ENCODE peak calls at places on chromosomes 13 and 19, in seven cellular contexts. J, O, N, D, C, U and I are unnamed samples.

GRCh38 chr13:113849981-113850721 is 13.7 kb downstream of the GAS6 start:
- DNase-seq in N (no peak), C (peak), J (peak), D (no peak), U (no peak), O (no peak), I (no peak)

GRCh38 chr13:51697855-51698254 is 106.1 kb downstream of the DHRS12 start:
- DNase-seq in N (no peak), C (no peak), U (no peak), D (no peak), J (no peak), O (no peak), I (no peak)

GRCh38 chr19:5889288-5889971 is 14.2 kb downstream of the NDUFA11 start:
- DNase-seq in J (no peak), C (no peak), D (no peak), U (no peak), N (no peak), O (no peak), I (no peak)

GRCh38 chr19:32343550-32344262 is 1.7 kb upstream of the ZNF507 start:
- DNase-seq in N (no peak), D (no peak), J (no peak), U (no peak), O (no peak), C (no peak), I (no peak)

GRCh38 chr13:90055121-90055520 is 1292.4 kb upstream of the MIR17HG start:
- DNase-seq in J (no peak), U (no peak), N (no peak), C (no peak), D (no peak), O (no peak), I (no peak)

GRCh38 chr13:24459234-24459633 is 53.3 kb downstream of the PARP4 start:
- DNase-seq in C (no peak), O (no peak), N (no peak), U (no peak), D (no peak), J (no peak), I (peak)

GRCh38 chr19:42121666-42122069 is 10.6 kb downstream of the POU2F2 start:
- DNase-seq in U (peak), D (peak), O (peak), N (peak), C (no peak), J (peak), I (no peak)

GRCh38 chr13:38346764-38347163 is 2.9 kb upstream of the UFM1 start:
- DNase-seq in D (no peak), J (no peak), N (no peak), O (no peak), U (no peak), C (no peak), I (no peak)

GRCh38 chr19:16442386-16443276 is 29.1 kb downstream of the EPS15L1 start:
- DNase-seq in J (no peak), C (peak), U (no peak), N (peak), O (peak), D (no peak), I (no peak)

GRCh38 chr19:13884726-13885591 is 8.0 kb downstream of the NANOS3 start:
- DNase-seq in C (no peak), D (no peak), N (peak), J (no peak), O (no peak), U (no peak), I (no peak)

GRCh38 chr13:39259371-39259770 is 221.1 kb downstream of the NHLRC3 start:
- DNase-seq in U (no peak), D (no peak), N (no peak), O (no peak), C (no peak), J (no peak), I (no peak)

GRCh38 chr19:44525721-44526430 is 3.6 kb downstream of the CEACAM20 start:
- DNase-seq in O (no peak), C (no peak), J (no peak), U (no peak), D (no peak), N (no peak), I (no peak)

GRCh38 chr13:30191491-30192100 is 115.8 kb downstream of the KATNAL1 start:
- DNase-seq in O (no peak), C (no peak), U (no peak), D (no peak), N (no peak), J (no peak), I (no peak)

GRCh38 chr19:15210323-15210774 is 9.6 kb upstream of the NOTCH3 start:
- DNase-seq in D (no peak), J (peak), O (peak), U (peak), N (no peak), C (no peak), I (no peak)

GRCh38 chr19:48629599-48630288 is 7.4 kb downstream of the DBP start:
- DNase-seq in C (peak), N (peak), D (no peak), U (no peak), J (no peak), O (peak), I (no peak)

GRCh38 chr13:27309967-27310598 is 39.5 kb downstream of the RASL11A start:
- DNase-seq in J (no peak), D (no peak), N (no peak), C (no peak), O (no peak), U (no peak), I (no peak)

GRCh38 chr13:113445791-113446487 is 7.3 kb downstream of the ADPRHL1 start:
- DNase-seq in C (no peak), U (no peak), J (peak), D (no peak), N (no peak), O (no peak), I (no peak)

GRCh38 chr13:40236566-40237168 is 429.8 kb downstream of the FOXO1 start:
- DNase-seq in C (peak), D (no peak), N (no peak), U (peak), J (peak), O (peak), I (no peak)

GRCh38 chr19:57825501-57825900 is 4.6 kb upstream of the ZNF587B start:
- DNase-seq in U (no peak), N (no peak), D (no peak), C (no peak), O (no peak), J (no peak), I (no peak)

GRCh38 chr13:25353344-25353743 is 18.4 kb upstream of the ATP8A2 start:
- DNase-seq in N (no peak), O (no peak), D (no peak), J (no peak), C (no peak), U (no peak), I (no peak)

GRCh38 chr13:57345526-57345925 is 178.5 kb downstream of the PRR20E start:
- DNase-seq in O (no peak), N (no peak), U (no peak), J (no peak), D (no peak), C (no peak), I (no peak)

GRCh38 chr19:42053037-42053935 is 16.7 kb downstream of the GRIK5 start:
- DNase-seq in D (no peak), C (no peak), O (no peak), U (no peak), N (no peak), J (no peak), I (no peak)

GRCh38 chr13:98300956-98301641 is 124.0 kb upstream of the RNF113B start:
- DNase-seq in O (no peak), N (no peak), D (no peak), J (no peak), C (no peak), U (no peak), I (peak)

GRCh38 chr19:55041627-55042343 is 3.7 kb upstream of the GP6 start:
- DNase-seq in C (no peak), U (no peak), D (peak), J (no peak), N (no peak), O (no peak), I (no peak)

GRCh38 chr19:10553087-10553667 is 9.5 kb downstream of the ATG4D start:
- DNase-seq in O (no peak), U (no peak), D (no peak), N (no peak), J (no peak), C (no peak), I (no peak)

GRCh38 chr19:32224371-32225244 is 120.8 kb upstream of the ZNF507 start:
- DNase-seq in U (no peak), C (peak), J (no peak), O (peak), D (peak), N (peak), I (no peak)

GRCh38 chr13:112740502-112741131 is 50.8 kb downstream of the ATP11A start:
- DNase-seq in N (peak), C (peak), D (no peak), O (peak), U (peak), J (no peak), I (peak)

GRCh38 chr13:100382787-100383186 is 205.8 kb downstream of the GGACT start:
- DNase-seq in C (no peak), U (no peak), N (no peak), D (no peak), J (no peak), O (no peak), I (no peak)

GRCh38 chr13:113297370-113297871 is 382 bp downstream of the LAMP1 start:
- DNase-seq in N (no peak), C (no peak), O (no peak), J (peak), D (peak), U (no peak), I (no peak)

GRCh38 chr13:33446821-33447481 is 161.4 kb upstream of the STARD13 start:
- DNase-seq in J (no peak), U (no peak), N (no peak), O (no peak), D (no peak), C (no peak), I (peak)

GRCh38 chr19:53812335-53812734 is 11.8 kb downstream of the NLRP12 start:
- DNase-seq in U (no peak), O (no peak), J (no peak), C (no peak), N (no peak), D (no peak), I (no peak)

GRCh38 chr19:49890349-49891311 is 6.1 kb downstream of the IL4I1 start:
- DNase-seq in N (peak), U (no peak), D (peak), O (no peak), J (no peak), C (no peak), I (no peak)

GRCh38 chr13:95355491-95355890 is 54.2 kb upstream of the ABCC4 start:
- DNase-seq in D (no peak), U (no peak), N (no peak), C (no peak), J (no peak), O (no peak), I (no peak)

DNA sequence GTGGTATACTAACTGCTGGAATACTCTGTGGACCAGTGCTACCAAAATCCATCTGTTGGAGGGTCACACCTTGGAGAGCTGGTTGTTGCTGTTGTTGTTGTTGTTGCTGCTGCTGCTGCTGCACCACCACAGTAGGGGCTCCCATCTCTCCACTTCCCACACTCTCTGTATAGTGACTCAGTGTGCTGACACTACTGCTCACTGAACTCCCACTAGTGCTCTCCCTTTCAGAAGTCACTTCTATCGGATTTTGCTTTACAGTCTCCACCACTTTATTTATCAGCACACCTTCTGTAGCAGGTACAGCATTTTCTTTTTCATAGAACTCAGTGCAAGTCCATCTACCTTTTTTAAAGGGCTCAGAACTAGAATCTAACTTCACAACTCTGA is 1.7 kb downstream of the TSC22D1 start:
- DNase-seq in J (no peak), O (no peak), N (no peak), C (no peak), D (no peak), U (no peak), I (no peak)
- TF ChIP-seq CTCF in J (no peak), O (no peak), N (no peak), C (no peak), D (no peak), U (no peak), I (no peak)

DNA sequence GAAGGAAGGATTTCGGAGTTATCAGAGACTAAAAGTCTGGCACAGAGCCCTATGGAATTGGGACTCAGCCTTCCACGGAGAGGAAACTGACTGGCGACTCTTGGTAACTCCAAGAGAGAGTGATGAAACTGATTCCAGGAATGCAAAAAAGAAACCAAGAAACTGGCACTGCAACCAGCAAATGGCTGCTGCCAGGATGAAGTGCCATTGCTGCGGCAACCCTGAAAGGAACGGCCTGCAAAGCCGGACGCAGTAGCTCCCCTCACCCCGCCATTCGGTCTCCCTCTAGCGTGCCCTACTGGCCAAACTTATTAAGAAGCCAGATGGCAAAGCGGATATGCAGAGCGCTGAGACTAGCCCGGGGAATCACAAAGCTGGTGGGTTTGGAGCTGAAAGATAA is 236.0 kb downstream of the PCDH9 start:
- DNase-seq in J (peak), C (no peak), O (peak), D (no peak), U (peak), N (peak), I (no peak)
- TF ChIP-seq CTCF in J (no peak), C (no peak), O (peak), D (no peak), U (no peak), N (no peak), I (peak)

GRCh38 chr13:101473458-101473857 is 21.0 kb downstream of the ITGBL1 start:
- DNase-seq in J (no peak), C (no peak), U (peak), D (no peak), N (no peak), O (no peak), I (peak)

GRCh38 chr13:101475536-101475935 is 23.1 kb downstream of the ITGBL1 start:
- DNase-seq in N (no peak), D (no peak), C (no peak), O (no peak), J (no peak), U (no peak), I (no peak)

DNA sequence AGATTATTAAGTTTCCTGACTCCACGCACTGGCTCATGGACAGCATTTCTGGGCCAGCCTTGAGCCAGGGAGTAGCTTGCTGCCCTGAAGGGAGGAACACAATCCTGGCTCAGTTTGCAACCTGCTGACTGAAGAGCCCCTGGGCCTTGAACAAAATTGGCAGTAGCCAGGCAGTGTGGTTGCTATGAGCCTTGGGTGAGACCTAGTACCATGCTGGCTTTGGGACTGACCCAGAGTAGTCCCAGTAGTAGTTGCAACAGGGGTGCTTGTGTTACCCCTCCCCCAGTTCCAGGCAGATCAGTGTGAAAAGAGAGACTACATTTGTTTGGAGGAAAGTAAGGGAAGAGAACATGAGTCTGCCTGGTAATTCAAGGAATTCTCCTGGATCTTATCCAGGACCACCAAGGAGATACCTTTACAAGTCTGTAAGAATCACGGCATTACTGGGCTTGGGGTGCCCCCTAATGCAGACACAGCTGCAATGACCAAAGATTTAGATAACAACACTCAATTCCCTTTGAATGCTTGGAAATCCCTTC is 22.0 kb downstream of the ITGBL1 start:
- DNase-seq in C (no peak), N (no peak), O (no peak), U (peak), D (no peak), J (no peak), I (peak)
- TF ChIP-seq CTCF in C (no peak), N (no peak), O (peak), U (peak), D (no peak), J (no peak), I (peak)

DNA sequence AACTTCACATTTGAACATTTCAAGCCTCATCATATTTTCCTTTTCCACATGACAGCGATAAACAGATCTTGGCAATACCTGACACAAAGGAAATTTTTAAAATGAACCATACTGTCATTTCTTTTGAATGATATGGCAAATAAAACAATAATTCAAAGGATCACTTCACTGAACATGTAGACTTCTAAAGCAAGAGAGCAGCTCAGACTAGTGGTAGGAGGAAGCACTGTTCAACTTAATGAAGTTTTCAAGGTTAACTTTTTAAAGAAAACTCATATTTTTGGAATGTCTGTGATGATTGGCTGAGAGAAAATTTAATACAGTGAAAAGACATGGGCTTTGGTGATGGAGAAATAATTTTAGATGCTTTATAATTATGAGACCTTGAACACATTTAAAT is 198.0 kb downstream of the OXGR1 start:
- DNase-seq in U (no peak), C (no peak), O (no peak), J (no peak), N (no peak), D (no peak), I (no peak)
- TF ChIP-seq CTCF in U (no peak), C (no peak), O (peak), J (no peak), N (no peak), D (no peak), I (no peak)

GRCh38 chr19:19387108-19387507 is 18.4 kb upstream of the GATAD2A start:
- DNase-seq in J (no peak), C (no peak), U (no peak), N (no peak), O (no peak), D (no peak), I (no peak)

GRCh38 chr19:19385131-19385899 is 20.2 kb upstream of the GATAD2A start:
- DNase-seq in D (peak), U (peak), C (peak), J (peak), O (peak), N (peak), I (peak)

GRCh38 chr19:19385900-19386339 is 19.6 kb upstream of the GATAD2A start:
- DNase-seq in J (no peak), N (no peak), D (peak), C (no peak), O (peak), U (no peak), I (no peak)

GRCh38 chr19:19384486-19384885 is 21.0 kb upstream of the GATAD2A start:
- DNase-seq in J (no peak), D (no peak), O (no peak), C (no peak), N (no peak), U (no peak), I (no peak)

GRCh38 chr19:19386373-19386869 is 19.1 kb upstream of the GATAD2A start:
- DNase-seq in O (no peak), J (no peak), U (no peak), C (no peak), D (no peak), N (peak), I (no peak)
- TF ChIP-seq CTCF in O (no peak), J (no peak), U (no peak), C (no peak), D (no peak), N (no peak), I (peak)

GRCh38 chr13:59343993-59344780 is 819.5 kb downstream of the DIAPH3 start:
- DNase-seq in N (no peak), U (no peak), J (no peak), C (no peak), O (no peak), D (no peak), I (no peak)
- TF ChIP-seq CTCF in N (no peak), U (no peak), J (no peak), C (no peak), O (no peak), D (no peak), I (no peak)

GRCh38 chr19:29084266-29084665 is 128.7 kb downstream of the UQCRFS1 start:
- DNase-seq in O (no peak), C (no peak), J (no peak), D (no peak), N (no peak), U (no peak), I (no peak)
- TF ChIP-seq CTCF in O (no peak), C (no peak), J (no peak), D (no peak), N (no peak), U (no peak), I (peak)